ENCODE peak calls at places on chromosomes 4 and X, in five cellular contexts. S is left lung, E is Peyer's patch, L is fibroblast of lung, P is lung. M is an unnamed sample.

GRCh38 chr4:177313263-177313662 is 3.6 kb downstream of the NEIL3 start:
- DNase-seq in S (no peak), E (no peak), L (peak), P (no peak), M (peak)

GRCh38 chr4:43763029-43763610 is 685.5 kb downstream of the KCTD8 start:
- DNase-seq in L (no peak), S (no peak), P (no peak), E (no peak), M (no peak)

GRCh38 chr4:47913328-47913727 is 1.1 kb downstream of the NFXL1 start:
- DNase-seq in L (peak), S (no peak), P (no peak), E (no peak), M (peak)

GRCh38 chr4:11698846-11699590 is 270.3 kb upstream of the HS3ST1 start:
- DNase-seq in L (peak), E (no peak), S (no peak), P (no peak), M (peak)

GRCh38 chr4:88104902-88105610 is 53.4 kb downstream of the ABCG2 start:
- DNase-seq in E (no peak), L (peak), P (no peak), S (no peak), M (peak)

GRCh38 chr4:83828601-83829000 is 292.7 kb downstream of the GPAT3 start:
- DNase-seq in E (no peak), L (no peak), P (no peak), S (no peak), M (no peak)

GRCh38 chr4:124647599-124647998 is 64.9 kb downstream of the ANKRD50 start:
- DNase-seq in P (no peak), E (no peak), L (no peak), S (no peak), M (no peak)

GRCh38 chr4:183760326-183760725 is 101.2 kb downstream of the TRAPPC11 start:
- DNase-seq in P (no peak), S (no peak), E (no peak), L (no peak), M (no peak)

GRCh38 chr4:38386011-38386551 is 277.9 kb upstream of the KLF3 start:
- DNase-seq in L (no peak), P (no peak), E (no peak), S (no peak), M (no peak)

GRCh38 chr4:3868146-3868840 is 102.1 kb downstream of the ADRA2C start:
- DNase-seq in L (peak), P (no peak), E (no peak), S (peak), M (peak)

GRCh38 chr4:113026556-113026955 is 22.9 kb upstream of the ANK2 start:
- DNase-seq in L (no peak), S (no peak), P (no peak), E (no peak), M (peak)

GRCh38 chr4:15864771-15865566 is 73.6 kb downstream of the FGFBP1 start:
- DNase-seq in S (no peak), L (no peak), E (no peak), P (no peak), M (peak)

GRCh38 chr4:168516841-168517240 is 20.0 kb downstream of the PALLD start:
- DNase-seq in P (no peak), L (no peak), S (no peak), E (no peak), M (no peak)

GRCh38 chr4:168511780-168512467 is 15.1 kb downstream of the PALLD start:
- DNase-seq in P (no peak), L (no peak), S (no peak), E (peak), M (no peak)

GRCh38 chr4:168515222-168516011 is 18.6 kb downstream of the PALLD start:
- DNase-seq in L (no peak), P (no peak), E (no peak), S (no peak), M (no peak)

GRCh38 chr4:168509786-168510185 is 12.9 kb downstream of the PALLD start:
- DNase-seq in S (no peak), E (no peak), L (peak), P (no peak), M (peak)

DNA sequence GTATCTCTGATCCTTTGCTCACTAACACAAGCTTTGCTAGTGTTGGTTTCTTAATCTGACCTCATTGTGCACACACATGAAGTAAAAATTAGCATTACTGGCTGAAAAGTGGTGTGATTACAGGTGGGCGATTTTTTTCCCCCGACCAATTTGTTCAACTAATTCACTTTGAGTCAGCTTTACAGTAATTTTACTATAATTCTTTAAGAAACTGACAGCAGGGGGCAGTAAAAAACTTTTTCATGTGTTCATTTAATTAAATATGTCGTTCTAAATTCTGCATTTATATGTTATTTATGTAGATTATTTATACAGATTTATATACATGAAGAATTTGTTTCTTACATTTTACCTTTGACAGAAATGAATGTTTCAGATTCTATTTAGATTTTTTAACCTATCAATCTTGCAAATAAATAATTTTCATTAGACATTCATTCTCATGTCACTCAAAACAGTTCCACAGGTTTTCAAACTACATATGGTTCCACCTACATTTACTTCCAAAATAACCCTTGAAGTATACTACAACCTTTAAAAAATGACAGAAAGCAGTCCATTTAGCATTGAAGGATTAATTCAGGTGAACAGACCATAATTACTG is 17.5 kb downstream of the PALLD start:
- DNase-seq in E (no peak), L (peak), S (no peak), P (no peak), M (peak)
- TF ChIP-seq CTCF in E (peak), L (no peak), S (peak), P (no peak), M (peak)

DNA sequence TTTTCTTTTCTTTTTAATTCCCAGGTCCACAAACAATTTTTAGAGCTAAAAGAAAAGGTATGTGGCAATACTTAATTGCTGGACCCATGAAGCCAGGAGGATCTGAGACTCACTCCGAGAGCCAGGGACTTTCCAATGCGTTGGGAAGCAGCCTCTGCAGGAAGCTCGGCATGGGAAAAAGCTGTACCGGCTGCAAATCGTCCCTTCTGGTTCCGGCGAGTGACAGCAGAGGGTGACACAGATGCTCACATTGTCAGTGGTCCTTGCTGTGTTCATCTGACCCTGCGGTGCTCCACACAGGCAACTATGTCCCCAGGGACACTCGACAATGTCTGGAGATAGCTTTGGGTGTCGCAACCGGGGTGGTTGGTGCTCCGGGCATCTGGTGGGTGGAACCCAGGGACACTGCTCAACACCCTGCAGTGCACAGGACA is 164.0 kb downstream of the PRKX start:
- DNase-seq in E (no peak), L (no peak), S (no peak), P (no peak), M (peak)
- H3K4me3 ChIP-seq in E (no peak), L (no peak), S (no peak), P (no peak), M (peak)

GRCh38 chrX:155263854-155264628 is at the start of gene RAB39B:
- DNase-seq in E (peak), P (peak), S (peak), L (peak), M (peak)
- TF ChIP-seq CTCF in E (no peak), P (no peak), S (no peak), L (no peak), M (no peak)

DNA sequence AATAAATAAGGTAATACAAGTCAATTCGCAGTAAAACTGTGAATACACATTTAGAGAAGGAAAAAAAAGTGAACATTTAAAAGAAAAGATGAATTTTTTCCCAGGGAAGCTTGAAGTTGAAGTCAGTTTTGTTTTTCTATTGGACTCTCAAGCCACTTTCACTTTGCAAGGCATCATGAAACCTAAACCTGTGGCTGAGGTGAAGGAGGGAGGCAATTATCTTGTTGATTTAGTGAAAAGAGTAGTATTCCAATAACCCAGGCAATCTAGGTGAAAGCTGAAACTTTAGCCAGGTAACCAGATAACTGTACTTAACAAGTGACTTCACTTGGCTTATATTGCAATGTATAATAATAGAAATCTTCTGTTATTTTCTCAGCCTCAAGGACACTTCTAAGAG is 138.6 kb downstream of the HDX start:
- DNase-seq in S (no peak), L (peak), P (no peak), E (no peak), M (peak)
- H3K4me3 ChIP-seq in S (no peak), L (peak), P (no peak), E (no peak), M (peak)

GRCh38 chr4:73853718-73854473 is 800 bp downstream of the PF4V1 start:
- DNase-seq in L (no peak), E (no peak), P (no peak), S (no peak), M (no peak)

GRCh38 chr4:73851293-73851692 is 1.8 kb upstream of the PF4V1 start:
- DNase-seq in P (no peak), L (no peak), S (no peak), E (no peak), M (no peak)

GRCh38 chr4:73852771-73853170 is 325 bp upstream of the PF4V1 start:
- DNase-seq in E (no peak), S (no peak), P (no peak), L (no peak), M (peak)

GRCh38 chr4:73855406-73855805 is 2.3 kb downstream of the PF4V1 start:
- DNase-seq in P (no peak), S (no peak), L (no peak), E (no peak), M (peak)

GRCh38 chr4:73853246-73853704 is at the start of gene PF4V1:
- DNase-seq in L (no peak), E (no peak), P (no peak), S (peak), M (peak)
- TF ChIP-seq CTCF in L (peak), E (peak), P (no peak), S (no peak), M (peak)

GRCh38 chr4:25658357-25658771 is 2.7 kb downstream of the SLC34A2 start:
- DNase-seq in P (peak), S (no peak), E (no peak), L (no peak), M (no peak)

GRCh38 chr4:25654031-25654970 is 1.4 kb upstream of the SLC34A2 start:
- DNase-seq in E (no peak), P (peak), L (no peak), S (peak), M (peak)

GRCh38 chr4:25654971-25655963 is at the start of gene SLC34A2:
- DNase-seq in E (no peak), L (no peak), S (peak), P (peak), M (no peak)

GRCh38 chr4:25658777-25659176 is 3.1 kb downstream of the SLC34A2 start:
- DNase-seq in S (no peak), L (no peak), E (no peak), P (no peak), M (no peak)

DNA sequence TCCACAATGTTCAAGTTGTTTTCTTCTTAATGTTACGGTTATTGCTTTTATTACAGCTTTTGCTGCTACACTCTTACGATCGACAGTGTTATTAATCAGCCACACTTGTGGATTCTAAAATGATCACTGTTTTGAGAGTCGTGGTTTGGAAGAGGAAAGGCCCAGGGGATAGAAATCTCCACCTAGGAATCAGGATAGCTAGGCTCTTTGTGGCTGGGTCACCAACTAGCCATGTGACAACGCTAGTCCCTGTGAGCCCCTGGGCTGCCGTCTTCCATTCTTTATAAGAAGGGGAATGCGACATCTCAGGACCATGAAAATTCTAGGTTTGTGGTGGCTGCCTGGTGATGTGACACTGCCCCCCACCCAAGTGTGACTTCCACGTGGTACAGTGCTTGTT is 380 bp downstream of the SLC34A2 start:
- DNase-seq in P (no peak), E (no peak), L (no peak), S (no peak), M (no peak)
- H3K4me3 ChIP-seq in P (peak), E (peak), L (no peak), S (peak), M (no peak)

DNA sequence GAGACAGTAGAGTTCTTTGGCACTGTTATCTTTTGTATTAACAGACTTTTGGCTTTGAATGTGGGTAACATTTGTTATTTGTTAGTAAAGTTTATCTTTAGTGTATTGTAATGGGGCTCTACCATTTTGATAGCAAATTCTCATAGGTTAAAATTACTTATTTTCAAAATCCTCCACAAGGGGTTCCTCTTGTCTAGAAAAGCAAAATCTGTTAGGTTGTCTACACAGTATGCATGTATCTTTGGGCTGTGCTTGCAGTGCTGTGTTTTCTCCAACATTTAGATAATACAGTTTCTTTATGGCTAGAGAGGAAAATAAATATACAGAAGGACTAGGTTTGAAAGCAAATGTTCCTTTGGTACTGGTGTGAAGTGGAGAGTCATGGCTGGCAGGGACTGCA is 40.2 kb downstream of the POLR2B start:
- DNase-seq in P (no peak), L (peak), E (no peak), S (no peak), M (peak)
- TF ChIP-seq CTCF in P (no peak), L (peak), E (no peak), S (no peak), M (peak)

GRCh38 chr4:20393486-20394100 is 141.9 kb downstream of the SLIT2 start:
- DNase-seq in L (no peak), E (no peak), S (no peak), P (no peak), M (no peak)
- H3K4me3 ChIP-seq in L (no peak), E (no peak), S (no peak), P (no peak), M (no peak)

GRCh38 chrX:71547339-71547738 is 14.4 kb downstream of the OGT start:
- DNase-seq in E (no peak), P (no peak), L (no peak), S (no peak), M (no peak)
- TF ChIP-seq CTCF in E (no peak), P (no peak), L (no peak), S (no peak), M (no peak)

M was measured in choroid plexus epithelial cell.